ENCODE peak calls at places on chromosomes 11 and 22, in ten cellular contexts. P is GM03348; L is breast epithelium; Q is nucleus accumbens; B is lung; C is HFFc6; D is AG04450; H is esophagus squamous epithelium; Y is GM12865; Z is stimulated activated CD4-positive, alpha-beta T cell treated with anti-CD3 and anti-CD28 coated beads, Interleukin-2, amount 100 ng/mL, for 24 hours. G is an unnamed sample.

GRCh38 chr22:27022256-27022655 is 364.9 kb downstream of the MIAT start:
- DNase-seq in D (no peak), Z (no peak), P (peak; percentile 16), C (no peak), H (no peak), Y (no peak), Q (no peak), L (no peak), B (no peak), G (no peak)

GRCh38 chr22:35577799-35578659 is 37.4 kb downstream of the RASD2 start:
- DNase-seq in B (no peak), Z (no peak), H (no peak), L (no peak), Y (no peak), C (no peak), Q (no peak), P (no peak), D (no peak), G (no peak)

GRCh38 chr11:61534025-61534900 is 25.7 kb downstream of the LRRC10B start:
- DNase-seq in B (no peak), Y (no peak), Z (no peak), L (no peak), H (no peak), C (no peak), Q (no peak), D (no peak), P (no peak), G (no peak)

GRCh38 chr22:39873963-39874362 is 19.6 kb downstream of the ENTHD1 start:
- DNase-seq in P (no peak), L (no peak), Q (no peak), D (no peak), H (no peak), Y (no peak), C (no peak), Z (peak; percentile 22), B (no peak), G (no peak)

GRCh38 chr22:25672685-25673084 is 69.3 kb upstream of the MYO18B start:
- DNase-seq in Y (no peak), D (no peak), B (no peak), L (no peak), P (no peak), Z (no peak), Q (no peak), C (no peak), H (no peak), G (no peak)

GRCh38 chr11:88818978-88819377 is 246.8 kb downstream of the GRM5 start:
- DNase-seq in D (no peak), P (no peak), H (no peak), Y (no peak), C (no peak), Z (no peak), B (no peak), L (no peak), Q (no peak), G (no peak)

GRCh38 chr11:128717581-128717980 is 23.7 kb downstream of the FLI1 start:
- DNase-seq in Y (peak; percentile 58), H (no peak), L (no peak), D (no peak), C (no peak), Q (no peak), Z (no peak), B (no peak), P (no peak), G (no peak)

GRCh38 chr22:23070418-23071162 is at the start of gene GNAZ:
- DNase-seq in D (no peak), Z (peak; percentile 22), Y (no peak), B (no peak), C (no peak), P (no peak), H (no peak), L (no peak), Q (peak; percentile 35), G (no peak)

GRCh38 chr11:4068962-4069361 is 25.6 kb upstream of the RRM1 start:
- DNase-seq in C (no peak), Z (no peak), Q (no peak), H (no peak), B (no peak), L (no peak), P (no peak), D (no peak), Y (no peak), G (no peak)

G was measured in SIG-M5.